ENCODE peak calls at places on chromosomes 6 and 20, in five cellular contexts. O is tibial artery, U is IMR-90, G is tibial nerve, Y is heart right ventricle. E is an unnamed sample.

GRCh38 chr6:165689699-165690098 is 26.7 kb upstream of the PDE10A start:
- DNase-seq in O (no peak), U (peak; percentile 66), G (no peak), Y (no peak), E (no peak)

GRCh38 chr20:8722277-8722928 is 346.5 kb upstream of the PLCB4 start:
- DNase-seq in O (no peak), U (peak; percentile 77), G (no peak), Y (peak; percentile 43), E (peak; percentile 62)

GRCh38 chr20:57451759-57452661 is 60.8 kb downstream of the RBM38 start:
- DNase-seq in O (no peak), U (no peak), G (no peak), Y (peak; percentile 50), E (no peak)

GRCh38 chr6:143514996-143515760 is 3.7 kb upstream of the FUCA2 start:
- DNase-seq in O (peak; percentile 43), U (no peak), G (no peak), Y (peak; percentile 83), E (no peak)

GRCh38 chr20:37920270-37920669 is 17.3 kb downstream of the VSTM2L start:
- DNase-seq in O (no peak), U (no peak), G (no peak), Y (no peak), E (no peak)

GRCh38 chr6:134787261-134787871 is 162.5 kb downstream of the ALDH8A1 start:
- DNase-seq in O (no peak), U (peak; percentile 74), G (no peak), Y (no peak), E (peak; percentile 92)

GRCh38 chr6:39082310-39082709 is 32.7 kb downstream of the SAYSD1 start:
- DNase-seq in O (no peak), U (no peak), G (no peak), Y (no peak), E (no peak)

GRCh38 chr6:154187203-154187602 is 148.2 kb downstream of the OPRM1 start:
- DNase-seq in O (no peak), U (no peak), G (no peak), Y (no peak), E (no peak)

GRCh38 chr6:125991653-125992052 is 5.3 kb downstream of the TRMT11 start:
- DNase-seq in O (no peak), U (no peak), G (no peak), Y (no peak), E (no peak)

GRCh38 chr6:36351152-36351571 is 14.5 kb upstream of the BNIP5 start:
- DNase-seq in O (peak; percentile 18), U (peak; percentile 46), G (no peak), Y (no peak), E (no peak)

GRCh38 chr6:125867483-125867935 is 76.7 kb downstream of the NCOA7 start:
- DNase-seq in O (no peak), U (peak; percentile 84), G (no peak), Y (no peak), E (peak; percentile 92)

GRCh38 chr6:161152904-161153662 is 120.8 kb downstream of the AGPAT4 start:
- DNase-seq in O (no peak), U (no peak), G (no peak), Y (no peak), E (no peak)

GRCh38 chr6:84249724-84250123 is 22.3 kb upstream of the CEP162 start:
- DNase-seq in O (no peak), U (no peak), G (no peak), Y (no peak), E (peak; percentile 18)

GRCh38 chr6:36851149-36851614 is 11.9 kb upstream of the CPNE5 start:
- DNase-seq in O (peak; percentile 44), U (peak; percentile 72), G (no peak), Y (peak; percentile 71), E (peak; percentile 71)

GRCh38 chr6:19719691-19720127 is 117.5 kb upstream of the ID4 start:
- DNase-seq in O (no peak), U (peak; percentile 70), G (no peak), Y (no peak), E (peak; percentile 71)

GRCh38 chr6:39054577-39055142 is 6.1 kb downstream of the GLP1R start:
- DNase-seq in O (no peak), U (no peak), G (no peak), Y (no peak), E (no peak)

GRCh38 chr20:18837710-18838109 is 24.1 kb downstream of the SCP2D1 start:
- DNase-seq in O (no peak), U (no peak), G (no peak), Y (no peak), E (no peak)

GRCh38 chr6:120108061-120108795 is 758.7 kb upstream of the MAN1A1 start:
- DNase-seq in O (no peak), U (no peak), G (no peak), Y (no peak), E (peak; percentile 49)

GRCh38 chr20:33679758-33680485 is 5.7 kb upstream of the NECAB3 start:
- DNase-seq in O (peak; percentile 16), U (no peak), G (no peak), Y (no peak), E (no peak)

GRCh38 chr6:89564752-89565427 is 73.7 kb downstream of the LYRM2 start:
- DNase-seq in O (peak; percentile 68), U (no peak), G (no peak), Y (no peak), E (peak; percentile 19)

GRCh38 chr6:169966312-169967181 is 215.1 kb downstream of the ERMARD start:
- DNase-seq in O (no peak), U (no peak), G (no peak), Y (no peak), E (no peak)

GRCh38 chr6:77463308-77463880 is at the start of gene HTR1B:
- DNase-seq in O (no peak), U (peak; percentile 14), G (no peak), Y (no peak), E (no peak)

GRCh38 chr20:53708129-53708968 is 114.7 kb upstream of the ZNF217 start:
- DNase-seq in O (no peak), U (peak; percentile 85), G (no peak), Y (no peak), E (no peak)

GRCh38 chr6:89494131-89494793 is 61.3 kb downstream of the ANKRD6 start:
- DNase-seq in O (no peak), U (no peak), G (no peak), Y (no peak), E (no peak)

GRCh38 chr20:1397710-1398109 is 4.9 kb upstream of the FKBP1A start:
- DNase-seq in O (no peak), U (peak; percentile 15), G (no peak), Y (no peak), E (no peak)

GRCh38 chr6:118216751-118217150 is 309.7 kb downstream of the SLC35F1 start:
- DNase-seq in O (no peak), U (no peak), G (no peak), Y (no peak), E (peak; percentile 75)

GRCh38 chr20:50356522-50356880 is 153.7 kb upstream of the PTPN1 start:
- DNase-seq in O (no peak), U (no peak), G (no peak), Y (no peak), E (no peak)

GRCh38 chr6:140319209-140319608 is 944.8 kb upstream of the CITED2 start:
- DNase-seq in O (no peak), U (peak; percentile 75), G (no peak), Y (no peak), E (no peak)

GRCh38 chr6:73768630-73769029 is 72.6 kb downstream of the CD109 start:
- DNase-seq in O (no peak), U (no peak), G (no peak), Y (no peak), E (no peak)

GRCh38 chr20:19992996-19993908 is 23.9 kb upstream of the NAA20 start:
- DNase-seq in O (no peak), U (peak; percentile 91), G (no peak), Y (peak; percentile 60), E (peak; percentile 96)

GRCh38 chr6:128963561-128963960 is 80.6 kb downstream of the LAMA2 start:
- DNase-seq in O (no peak), U (peak; percentile 27), G (no peak), Y (no peak), E (peak; percentile 18)

GRCh38 chr20:25309395-25310267 is 61.7 kb downstream of the PYGB start:
- DNase-seq in O (peak; percentile 56), U (peak; percentile 80), G (peak; percentile 46), Y (no peak), E (peak; percentile 69)
- TF ChIP-seq CTCF in O (no peak), U (no peak), G (no peak), Y (no peak), E (no peak)

DNA sequence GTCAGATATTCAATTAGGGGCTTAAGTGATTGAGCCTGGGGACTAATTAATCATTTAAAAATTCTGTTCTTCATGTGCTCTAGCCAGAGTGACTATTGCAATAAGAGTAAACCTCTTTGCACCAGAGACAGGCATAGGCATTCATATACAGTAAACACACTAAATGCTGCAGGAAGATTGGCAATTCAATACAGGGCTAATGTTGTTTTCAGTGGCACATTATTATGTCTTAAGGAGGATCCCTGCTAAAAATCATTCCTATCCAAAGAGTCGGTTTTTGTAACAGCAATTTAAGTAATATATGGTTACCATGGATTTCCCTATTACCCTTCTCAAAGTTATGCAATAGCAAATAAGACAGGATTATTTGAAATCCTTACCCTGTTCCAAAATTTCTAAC is 1.3 kb downstream of the PDE7B start:
- DNase-seq in O (no peak), U (peak; percentile 27), G (no peak), Y (no peak), E (no peak)
- H3K4me3 ChIP-seq in O (peak overlapping the region; percentile 44), U (peak overlapping the region; percentile 65), G (peak overlapping the region; percentile 3), Y (peak overlapping the region; percentile 2), E (no peak overlapping the region)

GRCh38 chr6:112283621-112284020 is 29.3 kb upstream of the LAMA4 start:
- DNase-seq in O (no peak), U (no peak), G (no peak), Y (no peak), E (no peak)

GRCh38 chr6:112284603-112285002 is 30.2 kb upstream of the LAMA4 start:
- DNase-seq in O (no peak), U (no peak), G (no peak), Y (no peak), E (no peak)

GRCh38 chr6:112286010-112286409 is 31.6 kb upstream of the LAMA4 start:
- DNase-seq in O (no peak), U (no peak), G (no peak), Y (no peak), E (no peak)

GRCh38 chr6:112279044-112279916 is 24.9 kb upstream of the LAMA4 start:
- DNase-seq in O (no peak), U (peak; percentile 33), G (no peak), Y (no peak), E (no peak)

DNA sequence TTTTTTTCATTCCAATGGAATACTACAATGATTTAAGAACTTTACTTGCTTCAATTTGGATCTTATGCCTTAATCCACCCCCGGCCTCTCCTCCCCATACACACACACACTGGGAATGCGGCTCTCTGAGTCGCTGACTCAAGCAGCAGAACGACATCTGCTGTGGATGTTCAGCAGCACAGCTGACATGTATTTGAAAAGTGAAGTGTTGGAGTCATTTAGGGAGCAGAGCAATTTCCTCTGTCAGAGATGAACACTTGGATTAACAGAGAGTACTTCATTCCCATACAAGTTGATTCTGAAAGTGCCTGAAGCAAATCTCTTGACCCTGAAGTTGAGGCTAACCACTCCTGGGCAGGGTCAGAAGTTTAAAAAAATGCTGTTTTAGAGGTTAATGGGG is 27.9 kb upstream of the LAMA4 start:
- DNase-seq in O (peak; percentile 59), U (peak; percentile 97), G (peak; percentile 30), Y (peak; percentile 77), E (peak; percentile 64)
- TF ChIP-seq CTCF in O (peak; percentile 44), U (peak; percentile 54), G (no peak), Y (peak; percentile 19), E (peak; percentile 16)

DNA sequence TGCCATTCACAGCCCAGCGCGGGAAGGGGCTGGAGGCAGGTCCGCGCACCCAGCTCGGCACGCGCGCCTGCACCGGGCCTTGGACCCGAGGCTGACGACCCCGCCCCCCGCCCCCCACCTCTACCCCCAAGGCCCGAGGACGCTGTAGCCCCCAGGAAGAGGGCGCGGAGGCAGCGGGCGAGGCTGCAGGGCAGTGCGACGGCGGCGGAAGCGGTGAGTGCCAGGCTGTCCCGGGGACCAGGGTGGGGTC is 1.2 kb downstream of the LIME1 start:
- DNase-seq in O (no peak), U (no peak), G (no peak), Y (no peak), E (no peak)
- H3K4me3 ChIP-seq in O (peak overlapping the region; percentile 63), U (no peak overlapping the region), G (no peak overlapping the region), Y (peak overlapping the region; percentile 1), E (peak overlapping the region; percentile 23)

E was measured in bronchial epithelial cell.